ENCODE peak calls at places on chromosomes 2 and 18, in six cellular contexts. I is anterior cingulate cortex; S is iPS-NIHi11; C is stimulated activated CD8-positive, alpha-beta memory T cell treated with anti-CD3 and anti-CD28 coated beads, Interleukin-2, amount 100 ng/mL, for 1 hour; U is osteocyte; P is GM23248. F is an unnamed sample.
A peak's percentile ranks its signal among the peaks of the same experiment; 100 is the strongest.

GRCh38 chr2:219090436-219090835 is 29.7 kb upstream of the IHH start:
- DNase-seq in I (no peak), S (no peak), C (no peak), U (no peak), P (no peak), F (no peak)

GRCh38 chr2:236081171-236081570 is 87.0 kb downstream of the GBX2 start:
- DNase-seq in I (no peak), S (no peak), C (no peak), U (no peak), P (no peak), F (no peak)

GRCh38 chr18:74702951-74703350 is 105.3 kb downstream of the ZNF407 start:
- DNase-seq in I (no peak), S (no peak), C (no peak), U (no peak), P (no peak), F (no peak)

GRCh38 chr18:43563780-43564179 is 286.5 kb upstream of the SYT4 start:
- DNase-seq in I (no peak), S (peak; percentile 57), C (no peak), U (no peak), P (peak; percentile 55), F (no peak)

GRCh38 chr2:239612133-239612532 is 211.3 kb upstream of the HDAC4 start:
- DNase-seq in I (no peak), S (no peak), C (no peak), U (peak; percentile 79), P (no peak), F (peak; percentile 79)

GRCh38 chr2:68736086-68736485 is 1.5 kb downstream of the ARHGAP25 start:
- DNase-seq in I (no peak), S (no peak), C (no peak), U (no peak), P (no peak), F (no peak)

GRCh38 chr2:102686479-102687439 is 67.4 kb downstream of the SLC9A2 start:
- DNase-seq in I (no peak), S (no peak), C (no peak), U (no peak), P (no peak), F (no peak)

GRCh38 chr2:120344991-120345975 is 653 bp upstream of the INHBB start:
- DNase-seq in I (no peak), S (no peak), C (no peak), U (no peak), P (peak; percentile 64), F (no peak)